ENCODE peak calls at places on chromosomes 7 and 10, in seven cellular contexts. One of them, this sample, is unnamed.
A peak's percentile ranks its signal among the peaks of the same experiment; 100 is the strongest.

GRCh38 chr7:93622036-93622714 is 47.7 kb upstream of the CALCR start:
- DNase-seq in Panc1: no peak
- DNase-seq in suprapubic skin: no peak
- DNase-seq in Peyer's patch: no peak
- DNase-seq in MM.1S: peak; percentile 57
- DNase-seq in AG04450: no peak
- DNase-seq in transverse colon: no peak
- DNase-seq in this sample: no peak

GRCh38 chr7:2681954-2682799 is 5.8 kb upstream of the AMZ1 start:
- DNase-seq in Panc1: no peak
- DNase-seq in suprapubic skin: no peak
- DNase-seq in Peyer's patch: no peak
- DNase-seq in MM.1S: no peak
- DNase-seq in AG04450: no peak
- DNase-seq in transverse colon: no peak
- DNase-seq in this sample: no peak

GRCh38 chr10:58473966-58474365 is 38.7 kb upstream of the BICC1 start:
- DNase-seq in Panc1: no peak
- DNase-seq in suprapubic skin: no peak
- DNase-seq in Peyer's patch: no peak
- DNase-seq in MM.1S: no peak
- DNase-seq in AG04450: no peak
- DNase-seq in transverse colon: no peak
- DNase-seq in this sample: no peak

GRCh38 chr7:2522780-2523433 is 3.3 kb downstream of the LFNG start:
- DNase-seq in Panc1: no peak
- DNase-seq in suprapubic skin: no peak
- DNase-seq in Peyer's patch: peak; percentile 84
- DNase-seq in MM.1S: no peak
- DNase-seq in AG04450: no peak
- DNase-seq in transverse colon: peak; percentile 80
- DNase-seq in this sample: no peak

GRCh38 chr7:147276783-147277370 is 1160.3 kb downstream of the CNTNAP2 start:
- DNase-seq in Panc1: no peak
- DNase-seq in suprapubic skin: no peak
- DNase-seq in Peyer's patch: no peak
- DNase-seq in MM.1S: no peak
- DNase-seq in AG04450: no peak
- DNase-seq in transverse colon: no peak
- DNase-seq in this sample: no peak

GRCh38 chr10:70925377-70926214 is 37.2 kb upstream of the PCBD1 start:
- DNase-seq in Panc1: no peak
- DNase-seq in suprapubic skin: no peak
- DNase-seq in Peyer's patch: peak; percentile 69
- DNase-seq in MM.1S: no peak
- DNase-seq in AG04450: no peak
- DNase-seq in transverse colon: peak; percentile 41
- DNase-seq in this sample: peak; percentile 34

GRCh38 chr7:106290319-106290718 is 5.5 kb upstream of the NAMPT start:
- DNase-seq in Panc1: no peak
- DNase-seq in suprapubic skin: no peak
- DNase-seq in Peyer's patch: no peak
- DNase-seq in MM.1S: no peak
- DNase-seq in AG04450: no peak
- DNase-seq in transverse colon: peak; percentile 76
- DNase-seq in this sample: no peak

GRCh38 chr7:37916673-37917660 is at the start of gene SFRP4:
- DNase-seq in Panc1: peak; percentile 51
- DNase-seq in suprapubic skin: peak; percentile 61
- DNase-seq in Peyer's patch: peak; percentile 50
- DNase-seq in MM.1S: peak; percentile 65
- DNase-seq in AG04450: no peak
- DNase-seq in transverse colon: peak; percentile 35
- DNase-seq in this sample: no peak

GRCh38 chr7:129277629-129278028 is 52.8 kb downstream of the AHCYL2 start:
- DNase-seq in Panc1: no peak
- DNase-seq in suprapubic skin: no peak
- DNase-seq in Peyer's patch: no peak
- DNase-seq in MM.1S: no peak
- DNase-seq in AG04450: no peak
- DNase-seq in transverse colon: no peak
- DNase-seq in this sample: no peak

GRCh38 chr7:23938937-23939552 is 229.0 kb downstream of the STK31 start:
- DNase-seq in Panc1: peak; percentile 47
- DNase-seq in suprapubic skin: no peak
- DNase-seq in Peyer's patch: no peak
- DNase-seq in MM.1S: peak; percentile 48
- DNase-seq in AG04450: no peak
- DNase-seq in transverse colon: peak; percentile 38
- DNase-seq in this sample: no peak

GRCh38 chr10:34520084-34520483 is 295.0 kb downstream of the PARD3 start:
- DNase-seq in Panc1: no peak
- DNase-seq in suprapubic skin: no peak
- DNase-seq in Peyer's patch: no peak
- DNase-seq in MM.1S: no peak
- DNase-seq in AG04450: no peak
- DNase-seq in transverse colon: no peak
- DNase-seq in this sample: no peak

GRCh38 chr10:47438857-47439474 is 44.9 kb downstream of the ANXA8 start:
- DNase-seq in Panc1: no peak
- DNase-seq in suprapubic skin: peak; percentile 46
- DNase-seq in Peyer's patch: peak; percentile 57
- DNase-seq in MM.1S: no peak
- DNase-seq in AG04450: peak; percentile 38
- DNase-seq in transverse colon: peak; percentile 55
- DNase-seq in this sample: no peak

GRCh38 chr10:16381083-16381482 is 55.7 kb upstream of the PTER start:
- DNase-seq in Panc1: peak; percentile 93
- DNase-seq in suprapubic skin: no peak
- DNase-seq in Peyer's patch: no peak
- DNase-seq in MM.1S: no peak
- DNase-seq in AG04450: no peak
- DNase-seq in transverse colon: no peak
- DNase-seq in this sample: no peak

GRCh38 chr7:2732959-2733584 is 45.1 kb downstream of the AMZ1 start:
- DNase-seq in Panc1: no peak
- DNase-seq in suprapubic skin: no peak
- DNase-seq in Peyer's patch: no peak
- DNase-seq in MM.1S: no peak
- DNase-seq in AG04450: no peak
- DNase-seq in transverse colon: peak; percentile 46
- DNase-seq in this sample: no peak

GRCh38 chr10:72690071-72690755 is 1.7 kb upstream of the MCU start:
- DNase-seq in Panc1: no peak
- DNase-seq in suprapubic skin: no peak
- DNase-seq in Peyer's patch: no peak
- DNase-seq in MM.1S: no peak
- DNase-seq in AG04450: no peak
- DNase-seq in transverse colon: no peak
- DNase-seq in this sample: no peak

GRCh38 chr10:3886191-3886590 is 101.2 kb upstream of the KLF6 start:
- DNase-seq in Panc1: no peak
- DNase-seq in suprapubic skin: no peak
- DNase-seq in Peyer's patch: no peak
- DNase-seq in MM.1S: no peak
- DNase-seq in AG04450: no peak
- DNase-seq in transverse colon: no peak
- DNase-seq in this sample: no peak

GRCh38 chr10:80356563-80356999 is at the start of the genes DYDC1 and DYDC2:
- DNase-seq in Panc1: no peak
- DNase-seq in suprapubic skin: peak; percentile 62
- DNase-seq in Peyer's patch: peak; percentile 50
- DNase-seq in MM.1S: peak; percentile 67
- DNase-seq in AG04450: no peak
- DNase-seq in transverse colon: peak; percentile 25
- DNase-seq in this sample: peak; percentile 43

GRCh38 chr7:19520392-19520791 is 188.4 kb downstream of the POLR1F start:
- DNase-seq in Panc1: no peak
- DNase-seq in suprapubic skin: no peak
- DNase-seq in Peyer's patch: no peak
- DNase-seq in MM.1S: no peak
- DNase-seq in AG04450: no peak
- DNase-seq in transverse colon: no peak
- DNase-seq in this sample: no peak

GRCh38 chr7:97011536-97012292 is 6.4 kb downstream of the DLX6 start:
- DNase-seq in Panc1: no peak
- DNase-seq in suprapubic skin: no peak
- DNase-seq in Peyer's patch: no peak
- DNase-seq in MM.1S: no peak
- DNase-seq in AG04450: no peak
- DNase-seq in transverse colon: no peak
- DNase-seq in this sample: no peak

GRCh38 chr10:35493196-35494118 is 111.7 kb upstream of the GJD4 start:
- DNase-seq in Panc1: no peak
- DNase-seq in suprapubic skin: no peak
- DNase-seq in Peyer's patch: no peak
- DNase-seq in MM.1S: no peak
- DNase-seq in AG04450: no peak
- DNase-seq in transverse colon: peak; percentile 38
- DNase-seq in this sample: no peak

GRCh38 chr7:95471076-95471475 is 14.7 kb upstream of the ASB4 start:
- DNase-seq in Panc1: no peak
- DNase-seq in suprapubic skin: no peak
- DNase-seq in Peyer's patch: no peak
- DNase-seq in MM.1S: no peak
- DNase-seq in AG04450: no peak
- DNase-seq in transverse colon: no peak
- DNase-seq in this sample: no peak

GRCh38 chr10:76618171-76618570 is 1019.4 kb downstream of the KCNMA1 start:
- DNase-seq in Panc1: no peak
- DNase-seq in suprapubic skin: no peak
- DNase-seq in Peyer's patch: no peak
- DNase-seq in MM.1S: no peak
- DNase-seq in AG04450: no peak
- DNase-seq in transverse colon: no peak
- DNase-seq in this sample: no peak

GRCh38 chr7:116337013-116337412 is 126.7 kb downstream of the TES start:
- DNase-seq in Panc1: no peak
- DNase-seq in suprapubic skin: no peak
- DNase-seq in Peyer's patch: no peak
- DNase-seq in MM.1S: no peak
- DNase-seq in AG04450: no peak
- DNase-seq in transverse colon: no peak
- DNase-seq in this sample: no peak

GRCh38 chr7:157021071-157021891 is 10.8 kb upstream of the MNX1 start:
- DNase-seq in Panc1: no peak
- DNase-seq in suprapubic skin: peak; percentile 50
- DNase-seq in Peyer's patch: peak; percentile 56
- DNase-seq in MM.1S: no peak
- DNase-seq in AG04450: no peak
- DNase-seq in transverse colon: no peak
- DNase-seq in this sample: no peak

GRCh38 chr10:73940634-73941221 is 29.8 kb downstream of the PLAU start:
- DNase-seq in Panc1: no peak
- DNase-seq in suprapubic skin: peak; percentile 91
- DNase-seq in Peyer's patch: peak; percentile 90
- DNase-seq in MM.1S: peak; percentile 69
- DNase-seq in AG04450: no peak
- DNase-seq in transverse colon: peak; percentile 89
- DNase-seq in this sample: peak; percentile 75

GRCh38 chr7:83936056-83936703 is 258.4 kb downstream of the SEMA3A start:
- DNase-seq in Panc1: peak; percentile 62
- DNase-seq in suprapubic skin: peak; percentile 43
- DNase-seq in Peyer's patch: peak; percentile 34
- DNase-seq in MM.1S: peak; percentile 75
- DNase-seq in AG04450: peak; percentile 53
- DNase-seq in transverse colon: peak; percentile 47
- DNase-seq in this sample: peak; percentile 5

GRCh38 chr10:127734753-127735152 is 2.2 kb upstream of the FOXI2 start:
- DNase-seq in Panc1: no peak
- DNase-seq in suprapubic skin: no peak
- DNase-seq in Peyer's patch: no peak
- DNase-seq in MM.1S: no peak
- DNase-seq in AG04450: no peak
- DNase-seq in transverse colon: no peak
- DNase-seq in this sample: no peak

DNA sequence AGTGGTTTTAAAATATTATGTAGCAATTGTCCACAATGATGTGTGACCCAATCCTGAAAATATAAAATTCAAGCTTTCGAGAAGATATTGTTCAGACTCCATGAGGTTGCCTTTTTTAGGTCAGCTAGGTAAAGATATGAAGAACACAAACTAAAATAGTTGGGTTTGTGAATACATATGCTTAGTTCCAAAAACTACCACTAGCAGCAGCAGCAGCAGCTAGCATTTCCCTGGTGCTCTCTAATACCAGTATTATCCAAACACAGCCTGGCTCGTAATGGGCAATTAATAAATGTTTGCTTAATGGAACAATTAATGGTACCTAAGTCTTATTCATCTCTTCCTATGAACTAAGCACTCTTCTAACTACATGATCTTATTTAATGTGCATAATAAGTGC is 362.5 kb downstream of the MALRD1 start:
- DNase-seq in Panc1: no peak
- DNase-seq in suprapubic skin: no peak
- DNase-seq in Peyer's patch: no peak
- DNase-seq in MM.1S: no peak
- DNase-seq in AG04450: no peak
- DNase-seq in transverse colon: no peak
- DNase-seq in this sample: no peak
- TF ChIP-seq CTCF in Panc1: no peak
- TF ChIP-seq CTCF in suprapubic skin: no peak
- TF ChIP-seq CTCF in Peyer's patch: no peak
- TF ChIP-seq CTCF in MM.1S: no peak
- TF ChIP-seq CTCF in AG04450: peak; percentile 32
- TF ChIP-seq CTCF in transverse colon: no peak
- TF ChIP-seq CTCF in this sample: no peak

GRCh38 chr10:132204781-132205473 is 18.2 kb downstream of the DPYSL4 start:
- DNase-seq in Panc1: no peak
- DNase-seq in suprapubic skin: no peak
- DNase-seq in Peyer's patch: no peak
- DNase-seq in MM.1S: no peak
- DNase-seq in AG04450: no peak
- DNase-seq in transverse colon: no peak
- DNase-seq in this sample: no peak
- H3K9me3 ChIP-seq in Panc1: no peaks in the 10 kb centered on the region
- H3K9me3 ChIP-seq in suprapubic skin: no peaks in the 10 kb centered on the region
- H3K9me3 ChIP-seq in Peyer's patch: no peaks in the 10 kb centered on the region
- H3K9me3 ChIP-seq in MM.1S: no peaks in the 10 kb centered on the region
- H3K9me3 ChIP-seq in AG04450: no peaks in the 10 kb centered on the region
- H3K9me3 ChIP-seq in transverse colon: no peaks in the 10 kb centered on the region
- H3K9me3 ChIP-seq in this sample: no peaks in the 10 kb centered on the region

DNA sequence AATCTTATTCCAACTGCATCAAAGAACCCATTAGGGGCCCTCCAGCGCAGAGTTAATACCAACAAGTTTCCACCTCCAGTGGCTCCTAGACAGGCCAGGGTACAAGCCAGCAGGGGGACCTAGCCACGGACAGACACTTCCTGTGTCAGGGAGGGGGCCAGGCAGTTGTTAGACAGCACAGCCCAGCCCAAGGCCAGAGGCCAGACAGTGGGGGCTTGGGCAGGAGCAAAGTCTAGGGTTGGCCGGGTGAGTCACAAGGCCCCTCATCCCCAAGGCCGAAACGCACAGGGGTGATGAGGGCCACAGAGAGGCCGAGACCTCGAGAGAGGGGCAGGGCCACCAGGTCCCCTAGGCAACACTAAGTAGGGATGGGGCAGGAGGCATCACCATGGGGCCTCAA is 19.3 kb upstream of the OPTN start:
- DNase-seq in Panc1: no peak
- DNase-seq in suprapubic skin: no peak
- DNase-seq in Peyer's patch: no peak
- DNase-seq in MM.1S: no peak
- DNase-seq in AG04450: no peak
- DNase-seq in transverse colon: no peak
- DNase-seq in this sample: no peak
- TF ChIP-seq CTCF in Panc1: no peak
- TF ChIP-seq CTCF in suprapubic skin: no peak
- TF ChIP-seq CTCF in Peyer's patch: no peak
- TF ChIP-seq CTCF in MM.1S: no peak
- TF ChIP-seq CTCF in AG04450: no peak
- TF ChIP-seq CTCF in transverse colon: no peak
- TF ChIP-seq CTCF in this sample: no peak

GRCh38 chr10:20091698-20092097 is 275.5 kb downstream of the PLXDC2 start:
- DNase-seq in Panc1: no peak
- DNase-seq in suprapubic skin: no peak
- DNase-seq in Peyer's patch: no peak
- DNase-seq in MM.1S: no peak
- DNase-seq in AG04450: no peak
- DNase-seq in transverse colon: peak; percentile 81
- DNase-seq in this sample: no peak
- H3K9me3 ChIP-seq in Panc1: no peaks in the 10 kb centered on the region
- H3K9me3 ChIP-seq in suprapubic skin: no peaks in the 10 kb centered on the region
- H3K9me3 ChIP-seq in Peyer's patch: no peaks in the 10 kb centered on the region
- H3K9me3 ChIP-seq in MM.1S: no peaks in the 10 kb centered on the region
- H3K9me3 ChIP-seq in AG04450: no peaks in the 10 kb centered on the region
- H3K9me3 ChIP-seq in transverse colon: no peaks in the 10 kb centered on the region
- H3K9me3 ChIP-seq in this sample: no peaks in the 10 kb centered on the region